ENCODE peak calls at places on chromosomes 4 and X, in seven cellular contexts. One of them, this sample, is unnamed.

GRCh38 chrX:63299596-63299995 is 51.5 kb downstream of the SPIN4 start:
- DNase-seq in K562: no peak
- DNase-seq in HCT116: no peak
- DNase-seq in SK-N-SH: no peak
- DNase-seq in H1: no peak
- DNase-seq in GM12878: no peak
- DNase-seq in HepG2: no peak
- DNase-seq in this sample: no peak

GRCh38 chr4:118325443-118325842 is 27.4 kb downstream of the PRSS12 start:
- DNase-seq in K562: no peak
- DNase-seq in HCT116: no peak
- DNase-seq in SK-N-SH: no peak
- DNase-seq in H1: no peak
- DNase-seq in GM12878: no peak
- DNase-seq in HepG2: no peak
- DNase-seq in this sample: no peak

GRCh38 chrX:136199365-136199764 is 51.8 kb downstream of the MAP7D3 start:
- DNase-seq in K562: no peak
- DNase-seq in HCT116: no peak
- DNase-seq in SK-N-SH: no peak
- DNase-seq in H1: no peak
- DNase-seq in GM12878: no peak
- DNase-seq in HepG2: no peak
- DNase-seq in this sample: no peak

GRCh38 chr4:174314770-174315169 is 31.1 kb downstream of the CEP44 start:
- DNase-seq in K562: no peak
- DNase-seq in HCT116: no peak
- DNase-seq in SK-N-SH: no peak
- DNase-seq in H1: no peak
- DNase-seq in GM12878: no peak
- DNase-seq in HepG2: no peak
- DNase-seq in this sample: no peak

GRCh38 chr4:128635141-128635911 is 174.2 kb upstream of the JADE1 start:
- DNase-seq in K562: peak
- DNase-seq in HCT116: no peak
- DNase-seq in SK-N-SH: no peak
- DNase-seq in H1: peak
- DNase-seq in GM12878: no peak
- DNase-seq in HepG2: peak
- DNase-seq in this sample: no peak

GRCh38 chr4:185110375-185110823 is 32.7 kb upstream of the SLC25A4 start:
- DNase-seq in K562: no peak
- DNase-seq in HCT116: peak
- DNase-seq in SK-N-SH: no peak
- DNase-seq in H1: no peak
- DNase-seq in GM12878: no peak
- DNase-seq in HepG2: no peak
- DNase-seq in this sample: no peak

GRCh38 chr4:1660948-1661677 is 23.0 kb downstream of the FAM53A start:
- DNase-seq in K562: no peak
- DNase-seq in HCT116: no peak
- DNase-seq in SK-N-SH: peak
- DNase-seq in H1: no peak
- DNase-seq in GM12878: no peak
- DNase-seq in HepG2: no peak
- DNase-seq in this sample: no peak

GRCh38 chrX:154696328-154697045 is 43.1 kb upstream of the CTAG2 start:
- DNase-seq in K562: no peak
- DNase-seq in HCT116: no peak
- DNase-seq in SK-N-SH: no peak
- DNase-seq in H1: no peak
- DNase-seq in GM12878: no peak
- DNase-seq in HepG2: no peak
- DNase-seq in this sample: no peak

GRCh38 chr4:54661686-54662085 is 3.9 kb downstream of the KIT start:
- DNase-seq in K562: no peak
- DNase-seq in HCT116: no peak
- DNase-seq in SK-N-SH: no peak
- DNase-seq in H1: no peak
- DNase-seq in GM12878: no peak
- DNase-seq in HepG2: no peak
- DNase-seq in this sample: no peak

GRCh38 chr4:121096629-121097028 is 24.3 kb upstream of the NDNF start:
- DNase-seq in K562: no peak
- DNase-seq in HCT116: peak
- DNase-seq in SK-N-SH: peak
- DNase-seq in H1: no peak
- DNase-seq in GM12878: no peak
- DNase-seq in HepG2: peak
- DNase-seq in this sample: no peak

GRCh38 chrX:125757794-125758564 is 408.1 kb downstream of the DCAF12L2 start:
- DNase-seq in K562: peak
- DNase-seq in HCT116: no peak
- DNase-seq in SK-N-SH: no peak
- DNase-seq in H1: no peak
- DNase-seq in GM12878: no peak
- DNase-seq in HepG2: no peak
- DNase-seq in this sample: no peak

GRCh38 chrX:15158736-15159406 is 111.0 kb downstream of the ASB9 start:
- DNase-seq in K562: no peak
- DNase-seq in HCT116: no peak
- DNase-seq in SK-N-SH: no peak
- DNase-seq in H1: no peak
- DNase-seq in GM12878: peak
- DNase-seq in HepG2: no peak
- DNase-seq in this sample: no peak

GRCh38 chrX:6778547-6779231 is 243.8 kb upstream of the VCX3A start:
- DNase-seq in K562: no peak
- DNase-seq in HCT116: no peak
- DNase-seq in SK-N-SH: no peak
- DNase-seq in H1: peak
- DNase-seq in GM12878: no peak
- DNase-seq in HepG2: no peak
- DNase-seq in this sample: no peak

GRCh38 chr4:77052352-77052751 is 23.4 kb downstream of the CCNI start:
- DNase-seq in K562: peak
- DNase-seq in HCT116: peak
- DNase-seq in SK-N-SH: no peak
- DNase-seq in H1: peak
- DNase-seq in GM12878: no peak
- DNase-seq in HepG2: peak
- DNase-seq in this sample: peak

GRCh38 chr4:126318376-126318775 is 1003.6 kb downstream of the FAT4 start:
- DNase-seq in K562: no peak
- DNase-seq in HCT116: no peak
- DNase-seq in SK-N-SH: no peak
- DNase-seq in H1: no peak
- DNase-seq in GM12878: no peak
- DNase-seq in HepG2: no peak
- DNase-seq in this sample: no peak

GRCh38 chrX:43096830-43097229 is 318.9 kb upstream of the PPP1R2C start:
- DNase-seq in K562: no peak
- DNase-seq in HCT116: no peak
- DNase-seq in SK-N-SH: no peak
- DNase-seq in H1: no peak
- DNase-seq in GM12878: no peak
- DNase-seq in HepG2: no peak
- DNase-seq in this sample: no peak

GRCh38 chrX:16643160-16643559 is 6.8 kb upstream of the S100G start:
- DNase-seq in K562: no peak
- DNase-seq in HCT116: no peak
- DNase-seq in SK-N-SH: no peak
- DNase-seq in H1: no peak
- DNase-seq in GM12878: no peak
- DNase-seq in HepG2: no peak
- DNase-seq in this sample: no peak

GRCh38 chr4:148090503-148091476 is 351.4 kb downstream of the NR3C2 start:
- DNase-seq in K562: no peak
- DNase-seq in HCT116: no peak
- DNase-seq in SK-N-SH: no peak
- DNase-seq in H1: no peak
- DNase-seq in GM12878: no peak
- DNase-seq in HepG2: no peak
- DNase-seq in this sample: no peak

GRCh38 chr4:67397931-67398330 is 147.4 kb downstream of the CENPC start:
- DNase-seq in K562: no peak
- DNase-seq in HCT116: no peak
- DNase-seq in SK-N-SH: no peak
- DNase-seq in H1: no peak
- DNase-seq in GM12878: no peak
- DNase-seq in HepG2: no peak
- DNase-seq in this sample: no peak

GRCh38 chr4:150098214-150098613 is 20.0 kb downstream of the DCLK2 start:
- DNase-seq in K562: no peak
- DNase-seq in HCT116: no peak
- DNase-seq in SK-N-SH: no peak
- DNase-seq in H1: no peak
- DNase-seq in GM12878: no peak
- DNase-seq in HepG2: no peak
- DNase-seq in this sample: no peak

GRCh38 chrX:19907794-19908193 is 20.4 kb upstream of the SH3KBP1 start:
- DNase-seq in K562: no peak
- DNase-seq in HCT116: no peak
- DNase-seq in SK-N-SH: no peak
- DNase-seq in H1: no peak
- DNase-seq in GM12878: no peak
- DNase-seq in HepG2: no peak
- DNase-seq in this sample: peak
- TF ChIP-seq JUND in K562: no peak
- TF ChIP-seq JUND in HCT116: no peak
- TF ChIP-seq JUND in SK-N-SH: no peak
- TF ChIP-seq JUND in H1: no peak
- TF ChIP-seq JUND in GM12878: no peak
- TF ChIP-seq JUND in HepG2: no peak
- TF ChIP-seq JUND in this sample: no peak

DNA sequence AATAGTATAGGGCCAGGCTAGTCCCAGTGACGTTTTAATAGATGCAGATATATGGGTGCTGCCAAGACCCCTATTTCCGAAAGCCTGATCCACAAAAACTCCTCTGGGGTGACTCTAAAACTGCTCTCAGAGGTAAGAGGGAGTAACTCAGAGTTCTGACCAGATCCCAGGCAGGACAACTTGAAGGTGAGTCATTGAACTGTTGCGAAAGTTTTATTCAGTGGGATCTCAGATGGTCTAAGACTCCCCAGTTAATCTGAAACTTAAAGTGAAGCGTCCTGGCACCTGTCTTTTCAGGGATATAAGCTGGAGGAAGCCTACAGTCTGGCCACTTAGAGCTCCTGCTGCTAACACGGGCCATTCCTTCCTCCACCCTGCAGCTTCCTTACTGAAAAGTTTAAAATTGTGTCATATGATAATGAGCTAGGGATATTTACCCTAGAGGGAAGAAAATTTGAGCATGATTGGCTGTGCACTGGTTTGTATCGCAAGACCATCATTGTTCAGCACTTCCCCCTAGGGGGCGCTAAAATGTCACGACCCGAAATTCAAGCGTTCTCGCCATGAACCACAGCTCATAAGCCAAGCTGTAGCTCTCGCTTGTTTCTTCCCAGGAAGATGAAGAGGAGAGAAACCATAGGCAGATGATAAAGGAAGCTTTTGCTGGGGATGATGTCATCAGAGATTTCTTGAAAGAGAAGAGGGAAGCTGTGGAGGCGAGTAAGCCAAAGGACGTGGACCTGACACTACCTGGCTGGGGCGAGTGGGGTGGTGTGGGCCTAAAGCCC is 19.5 kb downstream of the UTP14A start:
- DNase-seq in K562: peak
- DNase-seq in HCT116: peak
- DNase-seq in SK-N-SH: peak
- DNase-seq in H1: peak
- DNase-seq in GM12878: no peak
- DNase-seq in HepG2: peak
- DNase-seq in this sample: peak
- TF ChIP-seq JUND in K562: peak
- TF ChIP-seq JUND in HCT116: no peak
- TF ChIP-seq JUND in SK-N-SH: no peak
- TF ChIP-seq JUND in H1: no peak
- TF ChIP-seq JUND in GM12878: no peak
- TF ChIP-seq JUND in HepG2: no peak
- TF ChIP-seq JUND in this sample: no peak

DNA sequence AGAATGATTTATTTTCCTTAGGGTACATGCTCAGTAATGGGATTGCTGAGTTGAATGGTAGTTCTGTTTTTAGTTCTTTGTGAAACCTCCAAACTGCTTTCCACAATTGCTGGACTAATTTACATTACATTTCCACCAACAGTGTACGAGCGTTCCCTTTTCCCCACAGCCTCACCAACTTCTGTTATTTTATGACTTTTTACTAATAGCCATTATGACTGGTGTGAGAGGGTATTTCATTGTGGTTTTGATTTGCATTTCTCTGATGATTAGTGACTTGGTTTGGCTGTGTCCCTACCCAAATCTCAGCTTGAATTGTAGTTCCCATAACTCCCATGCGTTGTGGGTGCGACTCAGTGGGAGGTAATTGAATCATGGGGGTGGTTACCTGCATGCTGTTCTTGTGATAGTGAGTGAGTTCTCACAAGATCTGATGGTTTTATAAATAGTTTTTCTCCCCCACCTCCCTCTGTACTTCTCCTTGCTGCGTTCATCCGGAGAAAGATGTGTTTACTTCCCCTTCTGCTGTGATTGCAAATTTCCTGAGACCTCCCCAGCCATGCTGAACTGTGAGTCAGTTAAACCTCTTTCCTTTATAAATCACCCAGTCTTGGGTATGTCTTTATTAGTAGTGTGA is 95.1 kb downstream of the GBA3 start:
- DNase-seq in K562: no peak
- DNase-seq in HCT116: no peak
- DNase-seq in SK-N-SH: no peak
- DNase-seq in H1: no peak
- DNase-seq in GM12878: no peak
- DNase-seq in HepG2: no peak
- DNase-seq in this sample: no peak
- TF ChIP-seq JUND in K562: no peak
- TF ChIP-seq JUND in HCT116: no peak
- TF ChIP-seq JUND in SK-N-SH: no peak
- TF ChIP-seq JUND in H1: no peak
- TF ChIP-seq JUND in GM12878: no peak
- TF ChIP-seq JUND in HepG2: no peak
- TF ChIP-seq JUND in this sample: no peak

GRCh38 chr4:25759101-25759500 is 103.5 kb downstream of the SLC34A2 start:
- DNase-seq in K562: no peak
- DNase-seq in HCT116: no peak
- DNase-seq in SK-N-SH: no peak
- DNase-seq in H1: no peak
- DNase-seq in GM12878: no peak
- DNase-seq in HepG2: no peak
- DNase-seq in this sample: no peak

GRCh38 chr4:25760048-25760447 is 102.7 kb downstream of the SEL1L3 start:
- DNase-seq in K562: no peak
- DNase-seq in HCT116: no peak
- DNase-seq in SK-N-SH: no peak
- DNase-seq in H1: no peak
- DNase-seq in GM12878: no peak
- DNase-seq in HepG2: no peak
- DNase-seq in this sample: no peak

GRCh38 chr4:25756503-25756902 is 100.9 kb downstream of the SLC34A2 start:
- DNase-seq in K562: no peak
- DNase-seq in HCT116: no peak
- DNase-seq in SK-N-SH: no peak
- DNase-seq in H1: no peak
- DNase-seq in GM12878: no peak
- DNase-seq in HepG2: peak
- DNase-seq in this sample: no peak

GRCh38 chr4:25757452-25757851 is 101.8 kb downstream of the SLC34A2 start:
- DNase-seq in K562: no peak
- DNase-seq in HCT116: no peak
- DNase-seq in SK-N-SH: no peak
- DNase-seq in H1: no peak
- DNase-seq in GM12878: no peak
- DNase-seq in HepG2: no peak
- DNase-seq in this sample: no peak

GRCh38 chr4:25760518-25761157 is 102.2 kb downstream of the SEL1L3 start:
- DNase-seq in K562: no peak
- DNase-seq in HCT116: no peak
- DNase-seq in SK-N-SH: no peak
- DNase-seq in H1: no peak
- DNase-seq in GM12878: no peak
- DNase-seq in HepG2: no peak
- DNase-seq in this sample: no peak
- TF ChIP-seq JUND in K562: no peak
- TF ChIP-seq JUND in HCT116: no peak
- TF ChIP-seq JUND in SK-N-SH: no peak
- TF ChIP-seq JUND in H1: no peak
- TF ChIP-seq JUND in GM12878: no peak
- TF ChIP-seq JUND in HepG2: no peak
- TF ChIP-seq JUND in this sample: no peak

This sample was measured in T47D.